ENCODE peak calls at places on chromosomes 13 and 19, in four cellular contexts. D, Z, M and O are unnamed samples.

GRCh38 chr19:694481-695349 is 537 bp downstream of the PRSS57 start:
- DNase-seq in Z (no peak), M (no peak), D (no peak), O (no peak)

GRCh38 chr19:8459520-8460260 is 14.9 kb downstream of the HNRNPM start:
- DNase-seq in M (no peak), D (no peak), Z (peak), O (no peak)

GRCh38 chr13:106311004-106311403 is 224.5 kb downstream of the EFNB2 start:
- DNase-seq in D (no peak), Z (no peak), M (no peak), O (no peak)

GRCh38 chr13:24269803-24270202 is 39.6 kb upstream of the C1QTNF9 start:
- DNase-seq in D (no peak), Z (no peak), M (no peak), O (no peak)

GRCh38 chr19:38693380-38694223 is 46.2 kb downstream of the ACTN4 start:
- DNase-seq in Z (peak), D (no peak), M (no peak), O (peak)

GRCh38 chr19:33795370-33796163 is 1.1 kb upstream of the KCTD15 start:
- DNase-seq in D (peak), M (no peak), Z (peak), O (peak)

GRCh38 chr13:108268713-108269112 is 805 bp upstream of the TNFSF13B start:
- DNase-seq in M (no peak), D (no peak), Z (no peak), O (no peak)

GRCh38 chr13:94390881-94391280 is 88.6 kb downstream of the DCT start:
- DNase-seq in Z (no peak), M (no peak), D (no peak), O (no peak)

GRCh38 chr13:28761586-28761985 is 42.8 kb upstream of the SLC46A3 start:
- DNase-seq in D (no peak), Z (no peak), M (no peak), O (no peak)

DNA sequence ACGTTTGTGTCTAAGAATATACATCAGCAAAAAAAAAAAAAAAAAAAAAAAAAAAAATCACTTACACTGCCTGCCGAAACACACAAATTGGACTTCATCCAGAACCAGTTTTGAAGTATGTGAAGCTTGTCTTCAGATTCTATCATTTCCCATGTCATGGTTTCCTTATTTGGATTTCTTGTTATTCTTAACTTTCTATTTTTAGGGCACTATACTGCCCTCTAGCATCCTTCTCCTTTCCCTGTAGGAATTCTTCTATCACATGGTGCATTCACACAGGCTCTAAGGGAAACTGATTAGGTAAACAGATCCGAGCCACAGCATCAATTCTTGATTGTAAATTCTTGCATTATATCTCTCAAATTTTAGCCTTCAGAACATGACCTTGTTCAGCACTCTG is 1507.5 kb downstream of the OLFM4 start:
- DNase-seq in M (no peak), D (no peak), Z (no peak), O (no peak)
- TF ChIP-seq ETV6 in M (no peak), D (no peak), Z (no peak), O (no peak)

DNA sequence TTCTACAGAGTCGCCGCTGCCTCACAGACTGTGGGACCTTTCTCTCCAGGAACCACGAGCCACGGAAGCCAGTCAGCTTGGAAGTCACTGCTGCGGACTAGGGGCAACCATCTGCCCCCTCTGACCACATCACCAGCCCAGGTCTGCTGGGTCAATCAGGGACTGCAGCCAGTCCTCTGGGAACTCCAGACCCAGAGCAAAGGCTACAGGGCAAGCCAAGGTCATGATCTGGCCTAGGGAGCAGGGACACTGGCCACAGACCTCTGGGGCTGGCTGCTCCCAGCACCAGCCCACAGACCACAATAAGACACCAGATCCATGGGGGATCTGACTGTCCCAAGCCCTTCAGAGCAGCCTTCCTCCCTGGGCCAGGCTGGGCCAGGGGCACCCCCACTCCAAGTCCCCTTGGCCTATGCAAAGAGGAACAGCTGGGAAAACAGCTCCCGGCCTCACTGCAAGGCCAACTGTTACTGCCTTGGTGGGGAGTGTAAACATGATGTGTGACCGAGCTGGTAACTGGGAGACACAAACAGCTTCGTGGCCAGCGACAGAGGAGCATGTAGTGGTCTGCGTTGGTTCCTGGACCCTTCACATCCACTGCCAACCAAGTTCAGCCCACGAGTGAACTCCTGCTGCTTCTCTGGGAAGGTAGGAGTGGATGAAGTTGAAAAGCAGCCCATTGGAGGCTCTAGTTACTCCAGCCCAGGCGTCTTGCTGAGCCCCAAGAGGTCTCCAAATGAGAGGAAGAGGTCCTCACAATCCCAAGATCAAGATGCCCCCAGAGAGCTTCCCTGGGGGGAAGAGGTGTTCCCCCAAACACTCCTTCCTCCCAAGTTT is 1.5 kb downstream of the AKT2 start:
- DNase-seq in M (no peak), D (no peak), Z (peak), O (peak)
- TF ChIP-seq CREB1 in M (no peak), D (no peak), Z (no peak), O (no peak)

GRCh38 chr13:75458696-75459422 is 23.1 kb downstream of the TBC1D4 start:
- DNase-seq in M (peak), Z (peak), D (no peak), O (peak)
- TF ChIP-seq ETV6 in M (peak), Z (no peak), D (no peak), O (no peak)

DNA sequence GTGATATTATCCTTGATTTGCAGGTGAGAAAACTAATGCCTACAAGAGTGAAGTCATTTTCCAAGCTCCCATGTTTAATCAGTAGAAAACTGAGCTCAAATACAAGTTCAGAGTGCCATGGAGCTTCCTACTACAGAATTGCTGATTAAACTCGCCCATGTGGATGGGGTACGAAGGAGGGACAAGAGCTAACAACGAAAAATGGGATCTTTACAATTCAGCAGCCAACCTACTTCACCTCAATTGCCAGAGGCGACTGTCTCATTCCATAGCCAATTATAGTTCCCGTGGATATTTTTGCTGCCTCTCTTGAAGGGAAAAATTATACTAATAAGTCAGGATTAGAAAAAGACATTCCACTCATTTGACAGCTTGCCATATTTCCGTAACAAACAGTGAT is 1155.1 kb downstream of the OLFM4 start:
- DNase-seq in M (no peak), D (no peak), Z (no peak), O (no peak)
- TF ChIP-seq CREB1 in M (no peak), D (no peak), Z (no peak), O (no peak)

DNA sequence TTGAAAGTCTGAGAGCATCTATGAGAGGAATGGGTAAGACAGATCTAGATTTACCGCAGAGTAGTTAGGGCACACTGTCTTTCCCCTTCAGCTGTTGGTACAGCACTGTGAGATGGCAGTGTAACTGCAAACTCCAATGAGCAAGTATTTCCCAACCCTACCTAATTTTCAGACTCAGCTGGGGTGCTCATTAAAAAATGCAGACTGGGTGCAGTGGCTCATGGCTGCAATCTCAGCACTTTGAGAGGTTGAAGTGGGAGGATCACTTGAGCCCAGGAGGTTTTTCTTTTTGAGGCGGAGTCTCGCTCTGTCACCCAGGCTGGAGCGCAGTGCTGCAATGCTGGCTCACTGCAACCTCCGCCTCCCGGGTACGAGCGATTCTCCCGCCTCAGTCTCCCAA is 12.6 kb downstream of the QPCTL start:
- DNase-seq in D (no peak), Z (no peak), M (no peak), O (no peak)
- TF ChIP-seq ETV6 in D (no peak), Z (no peak), M (no peak), O (no peak)

DNA sequence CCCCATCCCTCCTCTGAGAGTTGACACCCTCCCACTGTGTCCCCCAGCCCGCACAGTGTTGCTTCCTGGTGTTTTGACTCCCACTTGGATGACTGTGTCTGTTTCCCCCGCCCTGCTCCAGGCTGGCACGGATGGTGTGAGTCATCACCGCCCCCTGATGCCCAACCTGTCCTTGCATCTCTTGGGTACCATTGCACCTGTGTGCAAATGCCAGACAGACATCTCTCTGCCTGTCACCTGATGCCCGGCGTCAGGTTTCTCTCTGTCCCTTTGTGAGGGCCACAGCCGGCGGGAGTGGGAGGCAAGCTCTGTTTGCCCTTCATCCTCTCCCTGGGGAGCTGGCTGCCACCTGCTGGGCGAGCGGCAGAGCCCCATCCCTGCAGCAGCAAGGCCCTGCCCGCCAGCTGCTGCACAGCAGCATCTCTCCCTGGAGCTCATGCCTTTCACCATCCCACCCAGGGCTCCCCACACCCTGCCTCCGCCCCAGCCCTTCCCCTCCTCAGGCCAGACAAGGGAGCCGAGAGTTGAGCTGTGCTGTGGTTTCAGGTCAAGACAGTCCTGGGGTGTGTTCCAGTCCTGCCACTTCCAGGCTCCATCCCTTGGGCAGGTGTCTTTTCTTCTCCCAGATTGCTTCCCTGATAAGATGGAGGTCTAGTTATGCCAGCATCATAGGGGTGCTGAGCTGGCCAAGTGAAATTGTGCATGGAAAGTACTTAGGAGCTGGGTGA is 29.7 kb downstream of the NKPD1 start:
- DNase-seq in M (no peak), Z (peak), D (no peak), O (no peak)
- TF ChIP-seq CREB1 in M (no peak), Z (no peak), D (no peak), O (no peak)

GRCh38 chr13:100636004-100636403 is 38.6 kb downstream of the TMTC4 start:
- DNase-seq in M (no peak), D (no peak), Z (no peak), O (no peak)
- TF ChIP-seq ETV6 in M (no peak), D (no peak), Z (no peak), O (no peak)

GRCh38 chr13:110393761-110394160 is 86.7 kb downstream of the COL4A2 start:
- DNase-seq in Z (no peak), M (no peak), D (no peak), O (no peak)

GRCh38 chr13:110390572-110390971 is 83.5 kb downstream of the COL4A2 start:
- DNase-seq in D (no peak), Z (no peak), M (no peak), O (no peak)

GRCh38 chr13:110388141-110388943 is 81.3 kb downstream of the COL4A2 start:
- DNase-seq in D (no peak), Z (no peak), M (no peak), O (peak)

GRCh38 chr13:110392510-110393233 is 85.6 kb downstream of the COL4A2 start:
- DNase-seq in D (no peak), M (no peak), Z (no peak), O (no peak)

GRCh38 chr13:110391273-110391672 is 84.2 kb downstream of the COL4A2 start:
- DNase-seq in M (no peak), Z (no peak), D (no peak), O (no peak)
- TF ChIP-seq CREB1 in M (no peak), Z (no peak), D (no peak), O (no peak)